ENCODE peak calls at places on chromosome 15, in five cellular contexts. One of them, this sample, is unnamed.

GRCh38 chr15:85282504-85283115 is 97.8 kb upstream of the AKAP13 start:
- DNase-seq in fibroblast of pulmonary artery: peak
- DNase-seq in GM20000: no peak
- DNase-seq in HCEC 1CT: peak
- DNase-seq in NCI-H460: no peak
- DNase-seq in this sample: no peak

GRCh38 chr15:94230886-94231727 is at the start of gene MCTP2:
- DNase-seq in HCEC 1CT: no peak
- DNase-seq in GM20000: peak
- DNase-seq in fibroblast of pulmonary artery: peak
- DNase-seq in NCI-H460: peak
- DNase-seq in this sample: peak

GRCh38 chr15:69893863-69894262 is 203.9 kb downstream of the TLE3 start:
- DNase-seq in GM20000: no peak
- DNase-seq in NCI-H460: no peak
- DNase-seq in fibroblast of pulmonary artery: peak
- DNase-seq in HCEC 1CT: peak
- DNase-seq in this sample: peak

GRCh38 chr15:78210349-78210717 is 24.0 kb downstream of the ACSBG1 start:
- DNase-seq in NCI-H460: no peak
- DNase-seq in GM20000: peak
- DNase-seq in fibroblast of pulmonary artery: no peak
- DNase-seq in HCEC 1CT: no peak
- DNase-seq in this sample: no peak

GRCh38 chr15:94206463-94207167 is 24.7 kb upstream of the MCTP2 start:
- DNase-seq in HCEC 1CT: no peak
- DNase-seq in fibroblast of pulmonary artery: peak
- DNase-seq in GM20000: no peak
- DNase-seq in NCI-H460: no peak
- DNase-seq in this sample: no peak

GRCh38 chr15:23516866-23517265 is 48.6 kb upstream of the MKRN3 start:
- DNase-seq in HCEC 1CT: no peak
- DNase-seq in NCI-H460: no peak
- DNase-seq in fibroblast of pulmonary artery: no peak
- DNase-seq in GM20000: no peak
- DNase-seq in this sample: no peak

GRCh38 chr15:35545316-35545824 is 595 bp downstream of the DPH6 start:
- DNase-seq in GM20000: peak
- DNase-seq in fibroblast of pulmonary artery: peak
- DNase-seq in HCEC 1CT: peak
- DNase-seq in NCI-H460: peak
- DNase-seq in this sample: peak

GRCh38 chr15:59148160-59148810 is 43.3 kb downstream of the CCNB2 start:
- DNase-seq in NCI-H460: no peak
- DNase-seq in HCEC 1CT: no peak
- DNase-seq in GM20000: no peak
- DNase-seq in fibroblast of pulmonary artery: peak
- DNase-seq in this sample: no peak

GRCh38 chr15:60720493-60721231 is 241.7 kb upstream of the ICE2 start:
- DNase-seq in NCI-H460: no peak
- DNase-seq in fibroblast of pulmonary artery: no peak
- DNase-seq in GM20000: peak
- DNase-seq in HCEC 1CT: no peak
- DNase-seq in this sample: no peak

GRCh38 chr15:56883088-56883487 is 35.4 kb upstream of the TCF12 start:
- DNase-seq in GM20000: no peak
- DNase-seq in HCEC 1CT: no peak
- DNase-seq in fibroblast of pulmonary artery: no peak
- DNase-seq in NCI-H460: no peak
- DNase-seq in this sample: no peak

GRCh38 chr15:60115579-60116415 is 111.7 kb downstream of the FOXB1 start:
- DNase-seq in NCI-H460: peak
- DNase-seq in fibroblast of pulmonary artery: peak
- DNase-seq in GM20000: no peak
- DNase-seq in HCEC 1CT: no peak
- DNase-seq in this sample: no peak

GRCh38 chr15:50675524-50676144 is 11.0 kb downstream of the TRPM7 start:
- DNase-seq in fibroblast of pulmonary artery: peak
- DNase-seq in GM20000: no peak
- DNase-seq in NCI-H460: no peak
- DNase-seq in HCEC 1CT: peak
- DNase-seq in this sample: peak

GRCh38 chr15:95894407-95894956 is 436.0 kb upstream of the NR2F2 start:
- DNase-seq in NCI-H460: no peak
- DNase-seq in GM20000: no peak
- DNase-seq in fibroblast of pulmonary artery: peak
- DNase-seq in HCEC 1CT: peak
- DNase-seq in this sample: no peak

GRCh38 chr15:70526221-70526973 is 237.0 kb downstream of the UACA start:
- DNase-seq in fibroblast of pulmonary artery: peak
- DNase-seq in GM20000: peak
- DNase-seq in NCI-H460: no peak
- DNase-seq in HCEC 1CT: peak
- DNase-seq in this sample: peak